ENCODE peak calls at places on chromosome 17, in ten cellular contexts. One of them, this sample, is unnamed.
A peak's percentile ranks its signal among the peaks of the same experiment; 100 is the strongest.

GRCh38 chr17:35376245-35376644 is 2.8 kb upstream of the SLFN11 start:
- DNase-seq in AG09319: no peak
- DNase-seq in GM13976: no peak
- DNase-seq in neural crest cell: no peak
- DNase-seq in A549: no peak
- DNase-seq in epithelial cell of esophagus: peak; percentile 38
- DNase-seq in CD4-positive, alpha-beta T cell: no peak
- DNase-seq in CD8-positive, alpha-beta T cell: no peak
- DNase-seq in MM.1S: no peak
- DNase-seq in foreskin fibroblast: peak; percentile 40
- DNase-seq in this sample: no peak

GRCh38 chr17:19867654-19868395 is at the start of gene ULK2:
- DNase-seq in A549: peak; percentile 90
- DNase-seq in MM.1S: peak; percentile 42
- DNase-seq in AG09319: peak; percentile 54
- DNase-seq in neural crest cell: peak; percentile 64
- DNase-seq in GM13976: peak; percentile 74
- DNase-seq in CD8-positive, alpha-beta T cell: no peak
- DNase-seq in epithelial cell of esophagus: peak; percentile 75
- DNase-seq in CD4-positive, alpha-beta T cell: peak; percentile 11
- DNase-seq in foreskin fibroblast: peak; percentile 76
- DNase-seq in this sample: peak; percentile 33

GRCh38 chr17:41625602-41626001 is 1.2 kb upstream of the KRT17 start:
- DNase-seq in CD8-positive, alpha-beta T cell: no peak
- DNase-seq in foreskin fibroblast: no peak
- DNase-seq in epithelial cell of esophagus: peak; percentile 97
- DNase-seq in GM13976: no peak
- DNase-seq in neural crest cell: no peak
- DNase-seq in AG09319: no peak
- DNase-seq in MM.1S: no peak
- DNase-seq in CD4-positive, alpha-beta T cell: no peak
- DNase-seq in A549: peak; percentile 33
- DNase-seq in this sample: no peak

GRCh38 chr17:19897108-19897854 is 29.5 kb upstream of the ULK2 start:
- DNase-seq in MM.1S: no peak
- DNase-seq in CD4-positive, alpha-beta T cell: no peak
- DNase-seq in epithelial cell of esophagus: peak; percentile 59
- DNase-seq in A549: peak; percentile 28
- DNase-seq in CD8-positive, alpha-beta T cell: no peak
- DNase-seq in neural crest cell: no peak
- DNase-seq in foreskin fibroblast: no peak
- DNase-seq in GM13976: no peak
- DNase-seq in AG09319: no peak
- DNase-seq in this sample: no peak

GRCh38 chr17:559699-560378 is 154.8 kb downstream of the VPS53 start:
- DNase-seq in CD8-positive, alpha-beta T cell: no peak
- DNase-seq in CD4-positive, alpha-beta T cell: no peak
- DNase-seq in A549: peak; percentile 53
- DNase-seq in GM13976: no peak
- DNase-seq in foreskin fibroblast: peak; percentile 94
- DNase-seq in epithelial cell of esophagus: peak; percentile 64
- DNase-seq in AG09319: peak; percentile 61
- DNase-seq in neural crest cell: no peak
- DNase-seq in MM.1S: no peak
- DNase-seq in this sample: no peak

GRCh38 chr17:72684405-72685020 is 408.0 kb downstream of the SLC39A11 start:
- DNase-seq in epithelial cell of esophagus: no peak
- DNase-seq in foreskin fibroblast: no peak
- DNase-seq in MM.1S: no peak
- DNase-seq in CD4-positive, alpha-beta T cell: no peak
- DNase-seq in GM13976: no peak
- DNase-seq in AG09319: no peak
- DNase-seq in neural crest cell: no peak
- DNase-seq in A549: peak; percentile 48
- DNase-seq in CD8-positive, alpha-beta T cell: no peak
- DNase-seq in this sample: no peak

GRCh38 chr17:73342057-73342522 is 30.3 kb upstream of the CDC42EP4 start:
- DNase-seq in foreskin fibroblast: peak; percentile 74
- DNase-seq in MM.1S: no peak
- DNase-seq in CD8-positive, alpha-beta T cell: no peak
- DNase-seq in CD4-positive, alpha-beta T cell: no peak
- DNase-seq in GM13976: no peak
- DNase-seq in A549: peak; percentile 93
- DNase-seq in epithelial cell of esophagus: peak; percentile 84
- DNase-seq in AG09319: peak; percentile 84
- DNase-seq in neural crest cell: peak; percentile 41
- DNase-seq in this sample: no peak

GRCh38 chr17:48335858-48336500 is 94.0 kb downstream of the SKAP1 start:
- DNase-seq in GM13976: peak; percentile 46
- DNase-seq in foreskin fibroblast: peak; percentile 9
- DNase-seq in A549: peak; percentile 68
- DNase-seq in MM.1S: peak; percentile 69
- DNase-seq in neural crest cell: no peak
- DNase-seq in epithelial cell of esophagus: peak; percentile 53
- DNase-seq in CD8-positive, alpha-beta T cell: no peak
- DNase-seq in AG09319: peak; percentile 8
- DNase-seq in CD4-positive, alpha-beta T cell: no peak
- DNase-seq in this sample: no peak

DNA sequence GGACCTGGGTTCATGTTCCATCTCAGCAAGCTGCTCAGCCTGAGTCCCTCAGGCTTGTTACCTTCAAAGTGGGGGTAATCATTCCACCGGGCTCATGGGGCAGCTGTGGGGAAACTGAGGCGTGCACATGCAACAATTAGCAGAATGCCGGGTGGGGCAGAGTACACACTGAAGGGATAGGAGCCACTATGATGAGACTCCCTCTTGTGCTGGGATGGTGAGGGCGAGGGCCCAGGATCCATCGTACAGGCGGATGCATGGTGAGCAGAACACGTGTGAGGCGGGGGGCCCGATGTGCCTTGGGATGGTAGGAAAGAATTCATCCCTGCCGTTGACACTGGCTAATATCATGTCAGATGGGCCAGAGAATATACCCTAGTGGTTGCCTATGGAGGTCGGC is 25.5 kb upstream of the MAP3K14 start:
- DNase-seq in A549: no peak
- DNase-seq in MM.1S: no peak
- DNase-seq in CD4-positive, alpha-beta T cell: no peak
- DNase-seq in foreskin fibroblast: no peak
- DNase-seq in CD8-positive, alpha-beta T cell: no peak
- DNase-seq in neural crest cell: no peak
- DNase-seq in epithelial cell of esophagus: no peak
- DNase-seq in GM13976: no peak
- DNase-seq in AG09319: no peak
- DNase-seq in this sample: no peak
- TF ChIP-seq CTCF in A549: no peak
- TF ChIP-seq CTCF in MM.1S: no peak
- TF ChIP-seq CTCF in CD4-positive, alpha-beta T cell: no peak
- TF ChIP-seq CTCF in foreskin fibroblast: no peak
- TF ChIP-seq CTCF in CD8-positive, alpha-beta T cell: no peak
- TF ChIP-seq CTCF in neural crest cell: no peak
- TF ChIP-seq CTCF in epithelial cell of esophagus: no peak
- TF ChIP-seq CTCF in GM13976: no peak
- TF ChIP-seq CTCF in AG09319: no peak
- TF ChIP-seq CTCF in this sample: no peak

DNA sequence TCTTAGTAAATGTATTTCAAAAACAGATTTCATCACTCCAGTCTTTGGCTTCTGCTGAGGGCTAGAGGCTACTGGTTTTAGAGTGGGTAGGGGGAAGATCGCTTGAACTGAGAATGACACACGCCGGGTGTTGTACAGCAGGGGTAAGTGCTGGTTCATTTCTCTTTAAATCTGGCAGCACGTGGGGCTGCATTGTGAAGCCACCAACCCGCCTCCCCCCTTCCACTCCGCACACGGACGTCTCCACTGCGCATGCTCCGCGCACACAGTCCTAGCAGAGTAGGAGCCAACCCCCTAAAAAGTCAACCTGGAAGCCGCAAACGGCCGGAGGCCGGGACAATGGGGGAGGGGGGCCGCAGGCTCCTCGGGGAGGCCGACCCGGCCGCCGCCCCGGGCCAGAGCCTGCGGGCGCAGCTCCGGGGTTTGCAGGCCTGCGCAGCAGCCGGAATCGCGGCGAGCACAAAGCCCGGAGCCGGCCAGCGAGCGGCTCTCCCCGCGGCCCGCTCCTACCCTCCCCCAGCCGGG is 1.3 kb downstream of the UBE2G1 start:
- DNase-seq in foreskin fibroblast: peak; percentile 87
- DNase-seq in epithelial cell of esophagus: peak; percentile 93
- DNase-seq in AG09319: peak; percentile 77
- DNase-seq in A549: peak; percentile 97
- DNase-seq in GM13976: peak; percentile 92
- DNase-seq in CD8-positive, alpha-beta T cell: peak; percentile 74
- DNase-seq in CD4-positive, alpha-beta T cell: peak; percentile 81
- DNase-seq in MM.1S: peak; percentile 95
- DNase-seq in neural crest cell: peak; percentile 77
- DNase-seq in this sample: peak; percentile 82
- TF ChIP-seq CTCF in foreskin fibroblast: no peak
- TF ChIP-seq CTCF in epithelial cell of esophagus: no peak
- TF ChIP-seq CTCF in AG09319: no peak
- TF ChIP-seq CTCF in A549: no peak
- TF ChIP-seq CTCF in GM13976: no peak
- TF ChIP-seq CTCF in CD8-positive, alpha-beta T cell: no peak
- TF ChIP-seq CTCF in CD4-positive, alpha-beta T cell: no peak
- TF ChIP-seq CTCF in MM.1S: no peak
- TF ChIP-seq CTCF in neural crest cell: no peak
- TF ChIP-seq CTCF in this sample: no peak

GRCh38 chr17:59409336-59410048 is 78.0 kb downstream of the YPEL2 start:
- DNase-seq in CD8-positive, alpha-beta T cell: no peak
- DNase-seq in A549: no peak
- DNase-seq in MM.1S: no peak
- DNase-seq in foreskin fibroblast: no peak
- DNase-seq in neural crest cell: no peak
- DNase-seq in CD4-positive, alpha-beta T cell: no peak
- DNase-seq in epithelial cell of esophagus: no peak
- DNase-seq in AG09319: no peak
- DNase-seq in GM13976: no peak
- DNase-seq in this sample: no peak
- TF ChIP-seq CTCF in CD8-positive, alpha-beta T cell: no peak
- TF ChIP-seq CTCF in A549: no peak
- TF ChIP-seq CTCF in MM.1S: no peak
- TF ChIP-seq CTCF in foreskin fibroblast: no peak
- TF ChIP-seq CTCF in neural crest cell: no peak
- TF ChIP-seq CTCF in CD4-positive, alpha-beta T cell: no peak
- TF ChIP-seq CTCF in epithelial cell of esophagus: no peak
- TF ChIP-seq CTCF in AG09319: no peak
- TF ChIP-seq CTCF in GM13976: no peak
- TF ChIP-seq CTCF in this sample: no peak

GRCh38 chr17:58141505-58141904 is 6.7 kb upstream of the OR4D1 start:
- DNase-seq in neural crest cell: no peak
- DNase-seq in CD8-positive, alpha-beta T cell: no peak
- DNase-seq in A549: no peak
- DNase-seq in foreskin fibroblast: no peak
- DNase-seq in MM.1S: no peak
- DNase-seq in CD4-positive, alpha-beta T cell: no peak
- DNase-seq in epithelial cell of esophagus: no peak
- DNase-seq in AG09319: no peak
- DNase-seq in GM13976: no peak
- DNase-seq in this sample: no peak

DNA sequence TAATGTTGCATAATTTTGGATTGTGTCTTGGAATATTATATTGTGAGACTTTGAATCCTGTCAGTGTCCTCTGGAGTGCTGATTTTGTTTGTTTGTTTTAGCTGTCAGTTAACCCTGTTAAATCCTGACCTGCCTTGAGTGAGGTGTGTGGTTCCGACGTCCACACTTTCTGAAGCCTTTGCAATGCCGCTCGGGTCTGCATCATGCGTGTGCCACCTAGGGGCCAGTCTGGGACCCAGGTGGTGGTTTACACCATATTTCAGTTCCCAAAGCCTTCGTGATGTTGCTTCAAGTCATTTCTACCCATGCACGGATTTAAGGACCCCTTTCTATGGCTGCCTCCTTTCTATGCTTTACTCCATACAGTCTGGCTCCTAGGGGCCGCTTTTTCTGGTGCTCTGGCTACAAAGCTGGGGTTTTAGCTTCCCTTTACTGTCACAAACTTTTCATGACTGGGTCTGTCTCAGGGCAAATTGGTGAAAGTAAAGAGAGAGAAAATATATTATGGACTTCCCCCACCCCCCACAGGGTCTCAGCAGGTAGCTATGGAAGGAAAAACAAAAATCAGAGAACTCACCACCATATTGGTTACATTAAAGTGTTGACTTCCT is 11.4 kb upstream of the OR4D1 start:
- DNase-seq in CD8-positive, alpha-beta T cell: no peak
- DNase-seq in CD4-positive, alpha-beta T cell: no peak
- DNase-seq in epithelial cell of esophagus: peak; percentile 37
- DNase-seq in foreskin fibroblast: no peak
- DNase-seq in GM13976: no peak
- DNase-seq in neural crest cell: no peak
- DNase-seq in AG09319: no peak
- DNase-seq in MM.1S: no peak
- DNase-seq in A549: peak; percentile 53
- DNase-seq in this sample: no peak
- TF ChIP-seq CTCF in CD8-positive, alpha-beta T cell: no peak
- TF ChIP-seq CTCF in CD4-positive, alpha-beta T cell: no peak
- TF ChIP-seq CTCF in epithelial cell of esophagus: peak; percentile 56
- TF ChIP-seq CTCF in foreskin fibroblast: peak; percentile 20
- TF ChIP-seq CTCF in GM13976: no peak
- TF ChIP-seq CTCF in neural crest cell: peak; percentile 54
- TF ChIP-seq CTCF in AG09319: no peak
- TF ChIP-seq CTCF in MM.1S: peak; percentile 25
- TF ChIP-seq CTCF in A549: peak; percentile 61
- TF ChIP-seq CTCF in this sample: no peak